ENCODE peak calls at places on chromosome 14, in seven cellular contexts. One of them, this sample, is unnamed.

GRCh38 chr14:55739967-55740707 is 160.1 kb downstream of the KTN1 start:
- DNase-seq in HCT116: no peak
- DNase-seq in MM.1S: no peak
- DNase-seq in hepatocyte: no peak
- DNase-seq in neural progenitor cell: no peak
- DNase-seq in PC-3: peak; percentile 71
- DNase-seq in SK-N-SH: no peak
- DNase-seq in this sample: no peak

GRCh38 chr14:96198430-96199133 is 6.1 kb upstream of the BDKRB2 start:
- DNase-seq in hepatocyte: no peak
- DNase-seq in MM.1S: no peak
- DNase-seq in SK-N-SH: no peak
- DNase-seq in HCT116: no peak
- DNase-seq in neural progenitor cell: no peak
- DNase-seq in PC-3: no peak
- DNase-seq in this sample: no peak

GRCh38 chr14:63323148-63323547 is 4.4 kb upstream of the GPHB5 start:
- DNase-seq in MM.1S: no peak
- DNase-seq in HCT116: no peak
- DNase-seq in hepatocyte: no peak
- DNase-seq in neural progenitor cell: no peak
- DNase-seq in PC-3: no peak
- DNase-seq in SK-N-SH: no peak
- DNase-seq in this sample: no peak

GRCh38 chr14:68157971-68158371 is 338.4 kb downstream of the RAD51B start:
- DNase-seq in PC-3: peak; percentile 61
- DNase-seq in neural progenitor cell: no peak
- DNase-seq in HCT116: no peak
- DNase-seq in MM.1S: no peak
- DNase-seq in hepatocyte: no peak
- DNase-seq in SK-N-SH: no peak
- DNase-seq in this sample: no peak

GRCh38 chr14:75711134-75711795 is 50.2 kb downstream of the TTLL5 start:
- DNase-seq in HCT116: peak; percentile 43
- DNase-seq in PC-3: peak; percentile 74
- DNase-seq in SK-N-SH: peak; percentile 34
- DNase-seq in MM.1S: no peak
- DNase-seq in neural progenitor cell: peak; percentile 59
- DNase-seq in hepatocyte: peak; percentile 68
- DNase-seq in this sample: peak; percentile 32

GRCh38 chr14:97536421-97536820 is 739.2 kb downstream of the VRK1 start:
- DNase-seq in neural progenitor cell: no peak
- DNase-seq in MM.1S: no peak
- DNase-seq in HCT116: no peak
- DNase-seq in PC-3: no peak
- DNase-seq in SK-N-SH: no peak
- DNase-seq in hepatocyte: no peak
- DNase-seq in this sample: no peak

GRCh38 chr14:53764846-53765245 is 191.8 kb downstream of the BMP4 start:
- DNase-seq in MM.1S: no peak
- DNase-seq in hepatocyte: peak; percentile 26
- DNase-seq in HCT116: no peak
- DNase-seq in neural progenitor cell: no peak
- DNase-seq in PC-3: no peak
- DNase-seq in SK-N-SH: no peak
- DNase-seq in this sample: no peak

GRCh38 chr14:88535149-88535548 is 19.7 kb downstream of the PTPN21 start:
- DNase-seq in HCT116: no peak
- DNase-seq in SK-N-SH: no peak
- DNase-seq in neural progenitor cell: peak; percentile 46
- DNase-seq in PC-3: no peak
- DNase-seq in hepatocyte: peak; percentile 58
- DNase-seq in MM.1S: no peak
- DNase-seq in this sample: no peak

GRCh38 chr14:56205906-56206305 is 87.7 kb downstream of the PELI2 start:
- DNase-seq in MM.1S: no peak
- DNase-seq in neural progenitor cell: no peak
- DNase-seq in PC-3: no peak
- DNase-seq in hepatocyte: no peak
- DNase-seq in SK-N-SH: no peak
- DNase-seq in HCT116: no peak
- DNase-seq in this sample: no peak

GRCh38 chr14:68476212-68476964 is 316.5 kb downstream of the ZFP36L1 start:
- DNase-seq in SK-N-SH: no peak
- DNase-seq in neural progenitor cell: peak; percentile 59
- DNase-seq in MM.1S: no peak
- DNase-seq in hepatocyte: peak; percentile 73
- DNase-seq in PC-3: peak; percentile 85
- DNase-seq in HCT116: no peak
- DNase-seq in this sample: peak; percentile 89

GRCh38 chr14:31070431-31070830 is 44.3 kb upstream of the STRN3 start:
- DNase-seq in MM.1S: no peak
- DNase-seq in neural progenitor cell: no peak
- DNase-seq in PC-3: peak; percentile 39
- DNase-seq in HCT116: no peak
- DNase-seq in hepatocyte: no peak
- DNase-seq in SK-N-SH: no peak
- DNase-seq in this sample: no peak

GRCh38 chr14:61253064-61253753 is 27.9 kb downstream of the TMEM30B start:
- DNase-seq in hepatocyte: no peak
- DNase-seq in PC-3: peak; percentile 21
- DNase-seq in MM.1S: no peak
- DNase-seq in HCT116: no peak
- DNase-seq in SK-N-SH: no peak
- DNase-seq in neural progenitor cell: no peak
- DNase-seq in this sample: peak; percentile 76

GRCh38 chr14:104860414-104860813 is 4.7 kb upstream of the CEP170B start:
- DNase-seq in PC-3: no peak
- DNase-seq in neural progenitor cell: no peak
- DNase-seq in MM.1S: no peak
- DNase-seq in SK-N-SH: no peak
- DNase-seq in hepatocyte: no peak
- DNase-seq in HCT116: no peak
- DNase-seq in this sample: no peak

GRCh38 chr14:54797556-54797955 is 105.1 kb downstream of the GCH1 start:
- DNase-seq in SK-N-SH: no peak
- DNase-seq in PC-3: no peak
- DNase-seq in hepatocyte: no peak
- DNase-seq in neural progenitor cell: no peak
- DNase-seq in MM.1S: no peak
- DNase-seq in HCT116: no peak
- DNase-seq in this sample: no peak

GRCh38 chr14:96466918-96467317 is 35.3 kb upstream of the PAPOLA start:
- DNase-seq in neural progenitor cell: no peak
- DNase-seq in HCT116: no peak
- DNase-seq in hepatocyte: no peak
- DNase-seq in SK-N-SH: no peak
- DNase-seq in PC-3: no peak
- DNase-seq in MM.1S: no peak
- DNase-seq in this sample: no peak

GRCh38 chr14:62745496-62745895 is 299.8 kb downstream of the KCNH5 start:
- DNase-seq in HCT116: no peak
- DNase-seq in hepatocyte: no peak
- DNase-seq in MM.1S: no peak
- DNase-seq in PC-3: peak; percentile 9
- DNase-seq in SK-N-SH: no peak
- DNase-seq in neural progenitor cell: no peak
- DNase-seq in this sample: no peak

GRCh38 chr14:42556551-42556950 is 949.9 kb downstream of the LRFN5 start:
- DNase-seq in HCT116: no peak
- DNase-seq in hepatocyte: no peak
- DNase-seq in neural progenitor cell: no peak
- DNase-seq in SK-N-SH: no peak
- DNase-seq in MM.1S: no peak
- DNase-seq in PC-3: peak; percentile 4
- DNase-seq in this sample: no peak

GRCh38 chr14:32509632-32510187 is 180.6 kb downstream of the AKAP6 start:
- DNase-seq in neural progenitor cell: peak; percentile 9
- DNase-seq in SK-N-SH: no peak
- DNase-seq in hepatocyte: peak; percentile 44
- DNase-seq in MM.1S: no peak
- DNase-seq in PC-3: peak; percentile 80
- DNase-seq in HCT116: no peak
- DNase-seq in this sample: no peak

GRCh38 chr14:58414845-58415244 is 12.5 kb downstream of the TIMM9 start:
- DNase-seq in MM.1S: no peak
- DNase-seq in hepatocyte: no peak
- DNase-seq in SK-N-SH: no peak
- DNase-seq in HCT116: no peak
- DNase-seq in PC-3: peak; percentile 55
- DNase-seq in neural progenitor cell: no peak
- DNase-seq in this sample: no peak

GRCh38 chr14:54166049-54166950 is 209.7 kb upstream of the BMP4 start:
- DNase-seq in SK-N-SH: no peak
- DNase-seq in MM.1S: no peak
- DNase-seq in PC-3: peak; percentile 55
- DNase-seq in HCT116: no peak
- DNase-seq in hepatocyte: no peak
- DNase-seq in neural progenitor cell: no peak
- DNase-seq in this sample: no peak

GRCh38 chr14:58584383-58584782 is 53.4 kb upstream of the DACT1 start:
- DNase-seq in MM.1S: no peak
- DNase-seq in HCT116: no peak
- DNase-seq in hepatocyte: no peak
- DNase-seq in neural progenitor cell: no peak
- DNase-seq in PC-3: no peak
- DNase-seq in SK-N-SH: no peak
- DNase-seq in this sample: no peak

GRCh38 chr14:90857866-90858265 is 41.6 kb upstream of the TTC7B start:
- DNase-seq in MM.1S: no peak
- DNase-seq in neural progenitor cell: no peak
- DNase-seq in HCT116: no peak
- DNase-seq in PC-3: no peak
- DNase-seq in SK-N-SH: no peak
- DNase-seq in hepatocyte: no peak
- DNase-seq in this sample: no peak

GRCh38 chr14:22184157-22185025 is 404.6 kb downstream of the DAD1 start:
- DNase-seq in neural progenitor cell: no peak
- DNase-seq in HCT116: no peak
- DNase-seq in MM.1S: no peak
- DNase-seq in SK-N-SH: no peak
- DNase-seq in PC-3: peak; percentile 30
- DNase-seq in hepatocyte: no peak
- DNase-seq in this sample: no peak

DNA sequence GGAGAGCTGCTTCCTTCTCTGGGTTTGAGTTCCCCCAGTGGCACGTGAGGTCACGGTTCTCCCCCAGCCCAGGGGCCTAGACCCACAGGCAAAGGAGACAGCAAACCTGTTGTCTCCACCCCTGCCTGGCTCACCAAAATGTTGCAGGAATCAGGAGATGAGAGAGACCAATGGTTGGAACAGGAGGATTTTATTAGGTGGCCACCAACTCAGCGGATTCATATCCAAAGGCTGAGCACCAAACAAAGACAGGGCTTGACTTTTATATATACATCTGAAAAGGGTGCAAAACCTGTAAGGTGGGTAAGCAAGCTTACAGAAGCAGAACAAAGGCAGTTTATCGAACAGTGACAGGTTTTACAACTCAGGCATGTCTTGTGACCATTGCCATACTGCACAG is 9.2 kb upstream of the ADAM21 start:
- DNase-seq in MM.1S: no peak
- DNase-seq in PC-3: no peak
- DNase-seq in SK-N-SH: no peak
- DNase-seq in HCT116: peak; percentile 10
- DNase-seq in hepatocyte: no peak
- DNase-seq in neural progenitor cell: no peak
- DNase-seq in this sample: peak; percentile 6
- H3K9me3 ChIP-seq in MM.1S: no peaks in the 10 kb centered on the region
- H3K9me3 ChIP-seq in PC-3: peaks cover 14% of the 10 kb centered on the region
- H3K9me3 ChIP-seq in SK-N-SH: no peaks in the 10 kb centered on the region
- H3K9me3 ChIP-seq in HCT116: peaks cover 12% of the 10 kb centered on the region
- H3K9me3 ChIP-seq in hepatocyte: no peaks in the 10 kb centered on the region
- H3K9me3 ChIP-seq in neural progenitor cell: no peaks in the 10 kb centered on the region
- H3K9me3 ChIP-seq in this sample: peaks cover 16% of the 10 kb centered on the region

GRCh38 chr14:102805454-102805891 is 28.2 kb downstream of the TRAF3 start:
- DNase-seq in neural progenitor cell: no peak
- DNase-seq in SK-N-SH: no peak
- DNase-seq in HCT116: peak; percentile 68
- DNase-seq in MM.1S: peak; percentile 71
- DNase-seq in hepatocyte: no peak
- DNase-seq in PC-3: peak; percentile 21
- DNase-seq in this sample: no peak
- TF ChIP-seq EZH2phosphoT487 in neural progenitor cell: no peak
- TF ChIP-seq EZH2phosphoT487 in SK-N-SH: no peak
- TF ChIP-seq EZH2phosphoT487 in HCT116: no peak
- TF ChIP-seq EZH2phosphoT487 in MM.1S: no peak
- TF ChIP-seq EZH2phosphoT487 in hepatocyte: no peak
- TF ChIP-seq EZH2phosphoT487 in PC-3: no peak
- TF ChIP-seq EZH2phosphoT487 in this sample: no peak

DNA sequence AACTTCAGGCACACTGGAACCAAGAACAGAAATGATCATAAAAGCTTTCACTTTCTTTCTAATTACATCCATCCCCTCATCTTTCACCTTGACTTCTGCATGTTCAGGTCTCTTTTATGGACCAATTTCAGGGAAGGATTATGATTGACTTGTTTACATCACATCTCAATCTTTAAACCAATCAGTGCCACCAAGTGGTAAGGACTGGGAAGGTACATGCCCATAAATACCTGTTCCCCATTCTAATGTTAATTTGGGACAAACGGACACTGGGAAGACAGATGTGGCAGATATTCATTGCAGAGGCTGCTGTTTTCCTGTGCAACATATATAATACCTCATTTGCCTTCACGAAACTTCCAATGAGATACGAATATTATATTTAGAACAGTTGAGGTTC is 978.1 kb downstream of the GALC start:
- DNase-seq in PC-3: no peak
- DNase-seq in HCT116: no peak
- DNase-seq in hepatocyte: no peak
- DNase-seq in SK-N-SH: peak; percentile 0
- DNase-seq in MM.1S: no peak
- DNase-seq in neural progenitor cell: no peak
- DNase-seq in this sample: no peak
- TF ChIP-seq CTCF in PC-3: peak; percentile 35
- TF ChIP-seq CTCF in HCT116: no peak
- TF ChIP-seq CTCF in hepatocyte: no peak
- TF ChIP-seq CTCF in SK-N-SH: peak; percentile 17
- TF ChIP-seq CTCF in MM.1S: no peak
- TF ChIP-seq CTCF in neural progenitor cell: peak; percentile 38
- TF ChIP-seq CTCF in this sample: peak; percentile 70

DNA sequence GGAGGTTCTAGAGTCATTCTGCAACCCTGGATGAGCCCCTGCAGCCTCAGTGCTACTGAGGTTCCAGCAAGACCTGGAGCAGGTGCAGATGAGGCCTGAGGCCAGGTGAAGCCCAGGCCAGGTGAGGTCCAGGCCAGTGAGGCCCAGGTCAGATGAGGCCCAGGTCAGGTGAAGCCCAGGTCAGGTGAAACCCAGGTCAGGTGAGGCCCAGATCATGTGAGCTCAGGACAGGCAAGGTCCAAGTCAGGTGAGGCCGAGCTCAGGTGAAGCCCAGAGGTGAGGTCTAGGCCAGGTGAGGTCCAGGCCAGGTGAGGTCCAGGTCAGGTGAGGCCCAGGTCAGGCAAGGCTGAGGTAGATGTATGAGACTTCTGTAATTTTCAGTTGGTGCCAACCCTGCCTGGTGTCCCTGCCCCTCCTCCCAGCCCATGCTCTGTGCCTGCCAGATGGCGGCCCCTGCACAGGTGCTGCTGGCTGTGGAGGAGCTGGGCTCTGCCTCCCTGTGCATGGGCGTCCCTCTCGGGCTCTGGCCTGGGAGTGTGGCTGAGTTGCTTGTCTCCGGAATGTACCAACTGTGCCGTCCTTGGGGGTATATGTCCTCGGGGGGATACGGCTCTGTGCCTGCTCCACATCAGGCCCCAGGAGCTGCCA is 388.5 kb downstream of the TMEM121 start:
- DNase-seq in HCT116: no peak
- DNase-seq in SK-N-SH: no peak
- DNase-seq in MM.1S: no peak
- DNase-seq in PC-3: no peak
- DNase-seq in neural progenitor cell: no peak
- DNase-seq in hepatocyte: no peak
- DNase-seq in this sample: no peak
- H3K9me3 ChIP-seq in HCT116: no peaks in the 10 kb centered on the region
- H3K9me3 ChIP-seq in SK-N-SH: no peaks in the 10 kb centered on the region
- H3K9me3 ChIP-seq in MM.1S: no peaks in the 10 kb centered on the region
- H3K9me3 ChIP-seq in PC-3: no peaks in the 10 kb centered on the region
- H3K9me3 ChIP-seq in neural progenitor cell: no peaks in the 10 kb centered on the region
- H3K9me3 ChIP-seq in hepatocyte: no peaks in the 10 kb centered on the region
- H3K9me3 ChIP-seq in this sample: no peaks in the 10 kb centered on the region

This sample was measured in OCI-LY7.